ENCODE peak calls at places on chromosome 22, in five cellular contexts. One of them, this sample, is unnamed.

GRCh38 chr22:47564651-47565050 is 802.2 kb downstream of the TBC1D22A start:
- DNase-seq in activated CD4-positive, alpha-beta T cell treated with anti-CD3 and anti-CD28 coated beads, Interleukin-2, amount 50 U/mL, for 4 hours: no peak
- DNase-seq in fibroblast of mammary gland: no peak
- DNase-seq in COR-L47: peak
- DNase-seq in iris pigment epithelial cell: no peak
- DNase-seq in this sample: no peak

GRCh38 chr22:46007848-46008261 is 30.9 kb upstream of the WNT7B start:
- DNase-seq in activated CD4-positive, alpha-beta T cell treated with anti-CD3 and anti-CD28 coated beads, Interleukin-2, amount 50 U/mL, for 4 hours: no peak
- DNase-seq in fibroblast of mammary gland: peak
- DNase-seq in COR-L47: peak
- DNase-seq in iris pigment epithelial cell: peak
- DNase-seq in this sample: peak

GRCh38 chr22:40237241-40237640 is 59.5 kb downstream of the TNRC6B start:
- DNase-seq in activated CD4-positive, alpha-beta T cell treated with anti-CD3 and anti-CD28 coated beads, Interleukin-2, amount 50 U/mL, for 4 hours: no peak
- DNase-seq in fibroblast of mammary gland: no peak
- DNase-seq in COR-L47: no peak
- DNase-seq in iris pigment epithelial cell: no peak
- DNase-seq in this sample: no peak

GRCh38 chr22:46653596-46653995 is 33.4 kb downstream of the GRAMD4 start:
- DNase-seq in activated CD4-positive, alpha-beta T cell treated with anti-CD3 and anti-CD28 coated beads, Interleukin-2, amount 50 U/mL, for 4 hours: no peak
- DNase-seq in fibroblast of mammary gland: no peak
- DNase-seq in COR-L47: no peak
- DNase-seq in iris pigment epithelial cell: no peak
- DNase-seq in this sample: no peak

GRCh38 chr22:49147171-49147570 is 680.5 kb downstream of the BRD1 start:
- DNase-seq in activated CD4-positive, alpha-beta T cell treated with anti-CD3 and anti-CD28 coated beads, Interleukin-2, amount 50 U/mL, for 4 hours: no peak
- DNase-seq in fibroblast of mammary gland: no peak
- DNase-seq in COR-L47: no peak
- DNase-seq in iris pigment epithelial cell: no peak
- DNase-seq in this sample: no peak

GRCh38 chr22:17334983-17335382 is 34.3 kb upstream of the CECR2 start:
- DNase-seq in activated CD4-positive, alpha-beta T cell treated with anti-CD3 and anti-CD28 coated beads, Interleukin-2, amount 50 U/mL, for 4 hours: no peak
- DNase-seq in fibroblast of mammary gland: no peak
- DNase-seq in COR-L47: no peak
- DNase-seq in iris pigment epithelial cell: no peak
- DNase-seq in this sample: no peak

GRCh38 chr22:18998998-18999397 is 62.9 kb upstream of the PRODH start:
- DNase-seq in activated CD4-positive, alpha-beta T cell treated with anti-CD3 and anti-CD28 coated beads, Interleukin-2, amount 50 U/mL, for 4 hours: no peak
- DNase-seq in fibroblast of mammary gland: no peak
- DNase-seq in COR-L47: no peak
- DNase-seq in iris pigment epithelial cell: no peak
- DNase-seq in this sample: no peak

GRCh38 chr22:47056361-47056760 is 293.9 kb downstream of the TBC1D22A start:
- DNase-seq in activated CD4-positive, alpha-beta T cell treated with anti-CD3 and anti-CD28 coated beads, Interleukin-2, amount 50 U/mL, for 4 hours: no peak
- DNase-seq in fibroblast of mammary gland: no peak
- DNase-seq in COR-L47: no peak
- DNase-seq in iris pigment epithelial cell: no peak
- DNase-seq in this sample: no peak

GRCh38 chr22:31625661-31626426 is 36.2 kb downstream of the PISD start:
- DNase-seq in activated CD4-positive, alpha-beta T cell treated with anti-CD3 and anti-CD28 coated beads, Interleukin-2, amount 50 U/mL, for 4 hours: no peak
- DNase-seq in fibroblast of mammary gland: peak
- DNase-seq in COR-L47: no peak
- DNase-seq in iris pigment epithelial cell: peak
- DNase-seq in this sample: no peak

GRCh38 chr22:32185821-32186220 is 19.1 kb downstream of the RFPL2 start:
- DNase-seq in activated CD4-positive, alpha-beta T cell treated with anti-CD3 and anti-CD28 coated beads, Interleukin-2, amount 50 U/mL, for 4 hours: no peak
- DNase-seq in fibroblast of mammary gland: no peak
- DNase-seq in COR-L47: no peak
- DNase-seq in iris pigment epithelial cell: no peak
- DNase-seq in this sample: no peak

GRCh38 chr22:20671409-20672081 is 102.4 kb upstream of the SERPIND1 start:
- DNase-seq in activated CD4-positive, alpha-beta T cell treated with anti-CD3 and anti-CD28 coated beads, Interleukin-2, amount 50 U/mL, for 4 hours: no peak
- DNase-seq in fibroblast of mammary gland: no peak
- DNase-seq in COR-L47: no peak
- DNase-seq in iris pigment epithelial cell: no peak
- DNase-seq in this sample: no peak

GRCh38 chr22:33139937-33140336 is 81.8 kb upstream of the SYN3 start:
- DNase-seq in activated CD4-positive, alpha-beta T cell treated with anti-CD3 and anti-CD28 coated beads, Interleukin-2, amount 50 U/mL, for 4 hours: no peak
- DNase-seq in fibroblast of mammary gland: no peak
- DNase-seq in COR-L47: no peak
- DNase-seq in iris pigment epithelial cell: no peak
- DNase-seq in this sample: no peak

GRCh38 chr22:25161017-25161915 is 38.4 kb upstream of the CRYBB3 start:
- DNase-seq in activated CD4-positive, alpha-beta T cell treated with anti-CD3 and anti-CD28 coated beads, Interleukin-2, amount 50 U/mL, for 4 hours: no peak
- DNase-seq in fibroblast of mammary gland: no peak
- DNase-seq in COR-L47: no peak
- DNase-seq in iris pigment epithelial cell: no peak
- DNase-seq in this sample: no peak

GRCh38 chr22:47154621-47155081 is 392.2 kb downstream of the TBC1D22A start:
- DNase-seq in activated CD4-positive, alpha-beta T cell treated with anti-CD3 and anti-CD28 coated beads, Interleukin-2, amount 50 U/mL, for 4 hours: no peak
- DNase-seq in fibroblast of mammary gland: peak
- DNase-seq in COR-L47: no peak
- DNase-seq in iris pigment epithelial cell: peak
- DNase-seq in this sample: peak

GRCh38 chr22:32378703-32379272 is 21.1 kb downstream of the RFPL3 start:
- DNase-seq in activated CD4-positive, alpha-beta T cell treated with anti-CD3 and anti-CD28 coated beads, Interleukin-2, amount 50 U/mL, for 4 hours: no peak
- DNase-seq in fibroblast of mammary gland: peak
- DNase-seq in COR-L47: no peak
- DNase-seq in iris pigment epithelial cell: peak
- DNase-seq in this sample: no peak

GRCh38 chr22:39233736-39234120 is 11.1 kb downstream of the PDGFB start:
- DNase-seq in activated CD4-positive, alpha-beta T cell treated with anti-CD3 and anti-CD28 coated beads, Interleukin-2, amount 50 U/mL, for 4 hours: no peak
- DNase-seq in fibroblast of mammary gland: no peak
- DNase-seq in COR-L47: no peak
- DNase-seq in iris pigment epithelial cell: no peak
- DNase-seq in this sample: no peak

GRCh38 chr22:40504285-40505249 is 132.0 kb downstream of the MRTFA start:
- DNase-seq in activated CD4-positive, alpha-beta T cell treated with anti-CD3 and anti-CD28 coated beads, Interleukin-2, amount 50 U/mL, for 4 hours: no peak
- DNase-seq in fibroblast of mammary gland: no peak
- DNase-seq in COR-L47: no peak
- DNase-seq in iris pigment epithelial cell: no peak
- DNase-seq in this sample: no peak

GRCh38 chr22:27318516-27318915 is 483.0 kb downstream of the MN1 start:
- DNase-seq in activated CD4-positive, alpha-beta T cell treated with anti-CD3 and anti-CD28 coated beads, Interleukin-2, amount 50 U/mL, for 4 hours: no peak
- DNase-seq in fibroblast of mammary gland: peak
- DNase-seq in COR-L47: no peak
- DNase-seq in iris pigment epithelial cell: peak
- DNase-seq in this sample: peak

GRCh38 chr22:33851240-33851639 is 69.0 kb downstream of the LARGE1 start:
- DNase-seq in activated CD4-positive, alpha-beta T cell treated with anti-CD3 and anti-CD28 coated beads, Interleukin-2, amount 50 U/mL, for 4 hours: no peak
- DNase-seq in fibroblast of mammary gland: peak
- DNase-seq in COR-L47: no peak
- DNase-seq in iris pigment epithelial cell: no peak
- DNase-seq in this sample: peak

GRCh38 chr22:34475886-34476285 is 555.6 kb upstream of the LARGE1 start:
- DNase-seq in activated CD4-positive, alpha-beta T cell treated with anti-CD3 and anti-CD28 coated beads, Interleukin-2, amount 50 U/mL, for 4 hours: no peak
- DNase-seq in fibroblast of mammary gland: no peak
- DNase-seq in COR-L47: no peak
- DNase-seq in iris pigment epithelial cell: no peak
- DNase-seq in this sample: no peak

GRCh38 chr22:35357883-35358621 is 22.8 kb upstream of the HMOX1 start:
- DNase-seq in activated CD4-positive, alpha-beta T cell treated with anti-CD3 and anti-CD28 coated beads, Interleukin-2, amount 50 U/mL, for 4 hours: no peak
- DNase-seq in fibroblast of mammary gland: peak
- DNase-seq in COR-L47: no peak
- DNase-seq in iris pigment epithelial cell: no peak
- DNase-seq in this sample: peak

GRCh38 chr22:29700949-29701927 is 18.6 kb upstream of the CABP7 start:
- DNase-seq in activated CD4-positive, alpha-beta T cell treated with anti-CD3 and anti-CD28 coated beads, Interleukin-2, amount 50 U/mL, for 4 hours: peak
- DNase-seq in fibroblast of mammary gland: peak
- DNase-seq in COR-L47: peak
- DNase-seq in iris pigment epithelial cell: no peak
- DNase-seq in this sample: peak

GRCh38 chr22:40157546-40157945 is 20.2 kb upstream of the TNRC6B start:
- DNase-seq in activated CD4-positive, alpha-beta T cell treated with anti-CD3 and anti-CD28 coated beads, Interleukin-2, amount 50 U/mL, for 4 hours: no peak
- DNase-seq in fibroblast of mammary gland: no peak
- DNase-seq in COR-L47: no peak
- DNase-seq in iris pigment epithelial cell: no peak
- DNase-seq in this sample: no peak

GRCh38 chr22:30344447-30345200 is 12.1 kb downstream of the SF3A1 start:
- DNase-seq in activated CD4-positive, alpha-beta T cell treated with anti-CD3 and anti-CD28 coated beads, Interleukin-2, amount 50 U/mL, for 4 hours: no peak
- DNase-seq in fibroblast of mammary gland: no peak
- DNase-seq in COR-L47: no peak
- DNase-seq in iris pigment epithelial cell: no peak
- DNase-seq in this sample: no peak

GRCh38 chr22:43726296-43726695 is 85.8 kb downstream of the EFCAB6 start:
- DNase-seq in activated CD4-positive, alpha-beta T cell treated with anti-CD3 and anti-CD28 coated beads, Interleukin-2, amount 50 U/mL, for 4 hours: no peak
- DNase-seq in fibroblast of mammary gland: no peak
- DNase-seq in COR-L47: no peak
- DNase-seq in iris pigment epithelial cell: no peak
- DNase-seq in this sample: no peak

GRCh38 chr22:49936018-49936972 is 17.9 kb downstream of the CRELD2 start:
- DNase-seq in activated CD4-positive, alpha-beta T cell treated with anti-CD3 and anti-CD28 coated beads, Interleukin-2, amount 50 U/mL, for 4 hours: peak
- DNase-seq in fibroblast of mammary gland: peak
- DNase-seq in COR-L47: peak
- DNase-seq in iris pigment epithelial cell: peak
- DNase-seq in this sample: peak

This sample was measured in astrocyte.